ENCODE peak calls at places on chromosomes 16 and 17, in eight cellular contexts. Q, H, L, F, N, K, S and V are unnamed samples.

GRCh38 chr16:80743273-80743672 is 61.1 kb downstream of the CDYL2 start:
- DNase-seq in Q (no peak), H (no peak), L (no peak), F (peak), N (no peak), K (no peak), S (no peak), V (no peak)

GRCh38 chr17:4872786-4873185 is 26.6 kb upstream of the C17orf107 start:
- DNase-seq in Q (no peak), H (no peak), L (no peak), F (no peak), N (no peak), K (no peak), S (no peak), V (no peak)

GRCh38 chr17:68184816-68185436 is 62.9 kb upstream of the AMZ2 start:
- DNase-seq in Q (no peak), H (no peak), L (no peak), F (no peak), N (no peak), K (no peak), S (no peak), V (no peak)

GRCh38 chr16:11303405-11304138 is 22.4 kb upstream of the PRM1 start:
- DNase-seq in Q (no peak), H (no peak), L (no peak), F (no peak), N (peak), K (no peak), S (peak), V (no peak)

GRCh38 chr16:77297996-77298637 is 98.9 kb downstream of the SYCE1L start:
- DNase-seq in Q (no peak), H (no peak), L (no peak), F (peak), N (no peak), K (peak), S (no peak), V (peak)

GRCh38 chr17:14209215-14209614 is 27.4 kb downstream of the CDRT15 start:
- DNase-seq in Q (no peak), H (peak), L (no peak), F (no peak), N (no peak), K (no peak), S (no peak), V (no peak)

GRCh38 chr16:10577305-10578202 is 2.8 kb downstream of the EMP2 start:
- DNase-seq in Q (peak), H (peak), L (no peak), F (no peak), N (peak), K (no peak), S (no peak), V (no peak)

GRCh38 chr17:42362245-42362961 is 25.8 kb downstream of the STAT3 start:
- DNase-seq in Q (no peak), H (no peak), L (no peak), F (no peak), N (peak), K (no peak), S (no peak), V (no peak)

GRCh38 chr17:62792122-62792800 is 15.9 kb downstream of the MARCHF10 start:
- DNase-seq in Q (no peak), H (peak), L (peak), F (peak), N (peak), K (peak), S (no peak), V (peak)

GRCh38 chr17:66691644-66692500 is 143.0 kb upstream of the CACNG5 start:
- DNase-seq in Q (no peak), H (no peak), L (peak), F (peak), N (no peak), K (peak), S (no peak), V (peak)
- H3K4me3 ChIP-seq in Q (no peak), H (no peak), L (no peak), F (no peak), N (no peak), K (no peak), S (no peak), V (no peak)

DNA sequence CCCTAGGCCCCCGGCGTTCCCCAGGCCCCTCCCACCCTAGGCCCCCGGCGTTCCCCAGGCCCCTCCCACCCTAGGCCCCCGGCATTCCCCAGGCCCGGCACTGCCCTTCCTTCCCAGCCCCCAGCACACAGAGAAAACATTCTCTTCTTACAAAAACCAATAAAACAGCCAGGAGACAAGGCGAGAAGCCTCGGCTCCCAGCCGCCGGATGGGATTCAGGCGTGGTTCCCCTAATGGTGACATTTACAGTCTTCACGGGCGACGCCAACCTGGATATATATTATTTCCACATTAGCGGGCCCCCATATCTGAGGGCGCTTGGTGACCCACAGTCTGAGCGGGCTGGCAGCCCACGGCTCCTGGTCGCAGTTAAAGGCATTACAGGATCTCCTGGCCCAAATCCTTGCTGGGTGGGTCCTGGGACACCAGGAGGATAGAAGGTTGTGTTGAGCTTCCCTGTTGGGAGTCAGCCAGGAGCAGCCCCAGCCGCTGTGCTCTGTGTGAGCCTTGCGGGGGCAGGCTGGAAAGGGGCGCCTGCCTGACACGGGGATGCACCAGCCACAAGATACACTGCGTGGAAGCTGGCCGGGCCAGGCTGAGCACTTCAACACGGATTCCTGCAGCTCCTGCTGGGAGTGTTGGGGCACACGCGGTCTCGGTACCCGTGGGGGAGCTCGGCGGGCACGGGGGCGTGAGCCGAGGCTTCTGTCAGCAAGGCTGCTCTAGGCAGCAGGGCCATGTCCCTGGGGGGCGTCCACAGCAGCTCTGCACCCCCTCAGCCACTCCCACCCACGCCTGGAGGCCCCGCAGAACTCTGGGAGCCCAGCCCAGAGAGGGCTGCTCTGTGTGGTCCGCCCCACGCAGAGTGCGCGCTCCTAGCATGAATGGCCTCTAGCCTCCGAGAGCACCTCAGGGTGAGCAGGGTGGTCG is 83.7 kb downstream of the LMF1 start:
- DNase-seq in Q (peak), H (no peak), L (no peak), F (no peak), N (no peak), K (no peak), S (no peak), V (no peak)
- TF ChIP-seq CTCF in Q (no peak), H (no peak), L (no peak), F (no peak), N (no peak), K (no peak), S (no peak), V (no peak)

GRCh38 chr17:31489295-31490018 is 98.0 kb downstream of the RAB11FIP4 start:
- DNase-seq in Q (no peak), H (no peak), L (no peak), F (no peak), N (peak), K (no peak), S (peak), V (no peak)

GRCh38 chr17:31488264-31488981 is 96.9 kb downstream of the RAB11FIP4 start:
- DNase-seq in Q (no peak), H (no peak), L (no peak), F (no peak), N (peak), K (no peak), S (peak), V (no peak)

GRCh38 chr17:31487648-31488263 is 96.3 kb downstream of the RAB11FIP4 start:
- DNase-seq in Q (peak), H (peak), L (no peak), F (peak), N (peak), K (no peak), S (peak), V (no peak)

GRCh38 chr17:31490019-31490383 is 98.5 kb downstream of the RAB11FIP4 start:
- DNase-seq in Q (no peak), H (no peak), L (no peak), F (no peak), N (no peak), K (no peak), S (no peak), V (no peak)

DNA sequence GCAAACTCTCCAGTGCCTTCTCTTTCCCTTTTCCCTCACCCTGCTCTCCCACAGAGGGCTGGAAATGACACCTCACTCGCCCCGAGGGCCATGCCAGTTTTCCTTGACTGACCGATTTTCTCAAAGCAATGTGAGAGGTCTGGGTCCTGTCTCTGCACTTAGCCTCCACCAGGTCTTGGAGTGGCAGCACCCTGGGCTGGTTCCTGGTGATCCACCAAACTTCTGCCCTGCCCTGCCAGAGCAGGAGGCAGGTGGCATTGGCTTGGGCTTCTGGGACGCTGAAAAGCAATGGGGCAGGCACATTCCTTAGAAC is 97.5 kb downstream of the RAB11FIP4 start:
- DNase-seq in Q (no peak), H (no peak), L (no peak), F (no peak), N (peak), K (no peak), S (no peak), V (no peak)
- H3K4me3 ChIP-seq in Q (no peak), H (no peak), L (no peak), F (no peak), N (peak), K (no peak), S (peak), V (no peak)

GRCh38 chr17:9200197-9200662 is 178.9 kb downstream of the NTN1 start:
- DNase-seq in Q (no peak), H (no peak), L (no peak), F (no peak), N (no peak), K (no peak), S (no peak), V (no peak)

GRCh38 chr17:9195346-9195870 is 174.1 kb downstream of the NTN1 start:
- DNase-seq in Q (no peak), H (no peak), L (no peak), F (no peak), N (no peak), K (no peak), S (no peak), V (no peak)

GRCh38 chr17:9199474-9200196 is 178.3 kb downstream of the NTN1 start:
- DNase-seq in Q (no peak), H (peak), L (no peak), F (no peak), N (no peak), K (no peak), S (no peak), V (peak)

GRCh38 chr17:9192010-9192409 is 170.7 kb downstream of the NTN1 start:
- DNase-seq in Q (no peak), H (no peak), L (no peak), F (peak), N (no peak), K (peak), S (no peak), V (peak)

DNA sequence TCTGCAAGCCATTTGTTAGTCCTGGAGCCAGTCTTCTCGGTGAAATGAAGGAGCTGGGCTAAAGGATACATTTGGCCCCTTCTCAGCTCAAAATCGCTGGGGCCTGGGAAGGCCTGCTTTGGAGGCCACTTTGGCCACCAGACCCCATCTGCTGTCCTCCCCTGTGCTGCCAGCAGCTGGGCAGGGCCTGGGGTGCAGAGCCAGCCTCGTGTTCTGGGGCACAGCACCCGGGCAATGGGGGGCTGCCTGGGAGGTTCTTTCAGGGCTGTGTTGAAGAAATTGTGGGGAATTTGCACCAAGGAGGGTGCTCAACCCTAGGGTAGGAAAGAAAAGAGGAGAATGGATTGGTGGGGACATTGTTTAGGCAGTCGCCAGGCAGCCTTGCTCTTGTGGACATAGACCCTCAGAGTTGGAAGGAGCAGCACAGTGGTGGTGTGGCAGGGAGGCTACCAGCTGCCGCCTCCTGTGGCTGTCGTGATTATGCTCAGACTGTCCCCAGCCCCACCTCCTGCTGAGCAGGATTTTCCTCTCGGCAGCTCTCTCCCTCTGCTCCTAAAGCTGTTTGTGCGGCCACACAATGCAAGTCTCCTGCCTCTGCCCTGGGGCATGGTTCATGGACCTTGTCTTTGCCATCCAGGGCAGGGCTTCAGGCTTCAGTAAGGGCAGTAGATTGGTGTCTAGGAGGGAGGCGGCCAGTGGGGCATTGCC is 174.8 kb downstream of the NTN1 start:
- DNase-seq in Q (peak), H (no peak), L (no peak), F (no peak), N (no peak), K (no peak), S (no peak), V (no peak)
- TF ChIP-seq CTCF in Q (no peak), H (no peak), L (no peak), F (no peak), N (no peak), K (no peak), S (no peak), V (no peak)